ENCODE peak calls at places on chromosomes 3 and 15, in six cellular contexts. One of them, this sample, is unnamed.

GRCh38 chr3:20401253-20401652 is 215.2 kb upstream of the SGO1 start:
- DNase-seq in heart left ventricle: no peak
- DNase-seq in A172: no peak
- DNase-seq in Right ventricle myocardium superior: no peak
- DNase-seq in stimulated activated CD4-positive, alpha-beta T cell treated with anti-CD3 and anti-CD28 coated beads, Interleukin-15, amount 100 ng/mL, for 1 hour: no peak
- DNase-seq in NCI-H1092: no peak
- DNase-seq in this sample: no peak

GRCh38 chr3:173913397-173913796 is 515.9 kb downstream of the NLGN1 start:
- DNase-seq in Right ventricle myocardium superior: peak
- DNase-seq in NCI-H1092: no peak
- DNase-seq in heart left ventricle: peak
- DNase-seq in A172: no peak
- DNase-seq in stimulated activated CD4-positive, alpha-beta T cell treated with anti-CD3 and anti-CD28 coated beads, Interleukin-15, amount 100 ng/mL, for 1 hour: no peak
- DNase-seq in this sample: no peak

GRCh38 chr15:74664028-74664616 is 31.7 kb downstream of the EDC3 start:
- DNase-seq in NCI-H1092: no peak
- DNase-seq in stimulated activated CD4-positive, alpha-beta T cell treated with anti-CD3 and anti-CD28 coated beads, Interleukin-15, amount 100 ng/mL, for 1 hour: no peak
- DNase-seq in heart left ventricle: peak
- DNase-seq in A172: no peak
- DNase-seq in Right ventricle myocardium superior: peak
- DNase-seq in this sample: no peak

GRCh38 chr3:33218072-33218445 is 551 bp downstream of the SUSD5 start:
- DNase-seq in A172: peak
- DNase-seq in heart left ventricle: no peak
- DNase-seq in Right ventricle myocardium superior: no peak
- DNase-seq in stimulated activated CD4-positive, alpha-beta T cell treated with anti-CD3 and anti-CD28 coated beads, Interleukin-15, amount 100 ng/mL, for 1 hour: no peak
- DNase-seq in NCI-H1092: no peak
- DNase-seq in this sample: no peak

GRCh38 chr15:29396176-29396811 is 126.7 kb upstream of the NSMCE3 start:
- DNase-seq in stimulated activated CD4-positive, alpha-beta T cell treated with anti-CD3 and anti-CD28 coated beads, Interleukin-15, amount 100 ng/mL, for 1 hour: no peak
- DNase-seq in Right ventricle myocardium superior: no peak
- DNase-seq in heart left ventricle: no peak
- DNase-seq in A172: no peak
- DNase-seq in NCI-H1092: no peak
- DNase-seq in this sample: no peak

GRCh38 chr3:184946922-184947321 is 135.0 kb downstream of the VPS8 start:
- DNase-seq in stimulated activated CD4-positive, alpha-beta T cell treated with anti-CD3 and anti-CD28 coated beads, Interleukin-15, amount 100 ng/mL, for 1 hour: no peak
- DNase-seq in heart left ventricle: no peak
- DNase-seq in NCI-H1092: no peak
- DNase-seq in Right ventricle myocardium superior: no peak
- DNase-seq in A172: no peak
- DNase-seq in this sample: no peak

GRCh38 chr3:62577153-62577552 is 203.8 kb upstream of the FEZF2 start:
- DNase-seq in NCI-H1092: no peak
- DNase-seq in Right ventricle myocardium superior: no peak
- DNase-seq in stimulated activated CD4-positive, alpha-beta T cell treated with anti-CD3 and anti-CD28 coated beads, Interleukin-15, amount 100 ng/mL, for 1 hour: no peak
- DNase-seq in A172: no peak
- DNase-seq in heart left ventricle: no peak
- DNase-seq in this sample: no peak

GRCh38 chr3:169769287-169770181 is at the start of gene ACTRT3:
- DNase-seq in NCI-H1092: peak
- DNase-seq in Right ventricle myocardium superior: peak
- DNase-seq in heart left ventricle: peak
- DNase-seq in stimulated activated CD4-positive, alpha-beta T cell treated with anti-CD3 and anti-CD28 coated beads, Interleukin-15, amount 100 ng/mL, for 1 hour: peak
- DNase-seq in A172: no peak
- DNase-seq in this sample: peak

GRCh38 chr15:71752604-71753289 is 57.6 kb upstream of the NR2E3 start:
- DNase-seq in A172: peak
- DNase-seq in NCI-H1092: no peak
- DNase-seq in heart left ventricle: no peak
- DNase-seq in stimulated activated CD4-positive, alpha-beta T cell treated with anti-CD3 and anti-CD28 coated beads, Interleukin-15, amount 100 ng/mL, for 1 hour: no peak
- DNase-seq in Right ventricle myocardium superior: no peak
- DNase-seq in this sample: no peak

GRCh38 chr3:41519746-41520145 is 320.4 kb downstream of the CTNNB1 start:
- DNase-seq in heart left ventricle: no peak
- DNase-seq in stimulated activated CD4-positive, alpha-beta T cell treated with anti-CD3 and anti-CD28 coated beads, Interleukin-15, amount 100 ng/mL, for 1 hour: no peak
- DNase-seq in NCI-H1092: no peak
- DNase-seq in Right ventricle myocardium superior: no peak
- DNase-seq in A172: no peak
- DNase-seq in this sample: no peak

GRCh38 chr15:29071193-29071906 is 185.6 kb downstream of the APBA2 start:
- DNase-seq in heart left ventricle: no peak
- DNase-seq in NCI-H1092: no peak
- DNase-seq in stimulated activated CD4-positive, alpha-beta T cell treated with anti-CD3 and anti-CD28 coated beads, Interleukin-15, amount 100 ng/mL, for 1 hour: no peak
- DNase-seq in Right ventricle myocardium superior: no peak
- DNase-seq in A172: no peak
- DNase-seq in this sample: peak

GRCh38 chr15:68807249-68807648 is 13.4 kb downstream of the ANP32A start:
- DNase-seq in Right ventricle myocardium superior: no peak
- DNase-seq in A172: no peak
- DNase-seq in heart left ventricle: no peak
- DNase-seq in NCI-H1092: no peak
- DNase-seq in stimulated activated CD4-positive, alpha-beta T cell treated with anti-CD3 and anti-CD28 coated beads, Interleukin-15, amount 100 ng/mL, for 1 hour: no peak
- DNase-seq in this sample: no peak

GRCh38 chr3:62168356-62168755 is 205.0 kb downstream of the FEZF2 start:
- DNase-seq in Right ventricle myocardium superior: no peak
- DNase-seq in NCI-H1092: no peak
- DNase-seq in stimulated activated CD4-positive, alpha-beta T cell treated with anti-CD3 and anti-CD28 coated beads, Interleukin-15, amount 100 ng/mL, for 1 hour: no peak
- DNase-seq in A172: no peak
- DNase-seq in heart left ventricle: no peak
- DNase-seq in this sample: no peak

GRCh38 chr3:194777729-194778128 is 92.0 kb downstream of the FAM43A start:
- DNase-seq in stimulated activated CD4-positive, alpha-beta T cell treated with anti-CD3 and anti-CD28 coated beads, Interleukin-15, amount 100 ng/mL, for 1 hour: no peak
- DNase-seq in Right ventricle myocardium superior: no peak
- DNase-seq in heart left ventricle: no peak
- DNase-seq in A172: no peak
- DNase-seq in NCI-H1092: no peak
- DNase-seq in this sample: no peak

GRCh38 chr3:169546368-169546767 is 117.1 kb downstream of the MECOM start:
- DNase-seq in heart left ventricle: no peak
- DNase-seq in A172: no peak
- DNase-seq in Right ventricle myocardium superior: no peak
- DNase-seq in stimulated activated CD4-positive, alpha-beta T cell treated with anti-CD3 and anti-CD28 coated beads, Interleukin-15, amount 100 ng/mL, for 1 hour: no peak
- DNase-seq in NCI-H1092: no peak
- DNase-seq in this sample: no peak

GRCh38 chr3:50661321-50661837 is 13.3 kb upstream of the DOCK3 start:
- DNase-seq in heart left ventricle: no peak
- DNase-seq in A172: no peak
- DNase-seq in NCI-H1092: no peak
- DNase-seq in stimulated activated CD4-positive, alpha-beta T cell treated with anti-CD3 and anti-CD28 coated beads, Interleukin-15, amount 100 ng/mL, for 1 hour: no peak
- DNase-seq in Right ventricle myocardium superior: no peak
- DNase-seq in this sample: no peak

GRCh38 chr3:145015243-145015642 is 1043.6 kb downstream of the DIPK2A start:
- DNase-seq in heart left ventricle: no peak
- DNase-seq in Right ventricle myocardium superior: no peak
- DNase-seq in NCI-H1092: no peak
- DNase-seq in A172: peak
- DNase-seq in stimulated activated CD4-positive, alpha-beta T cell treated with anti-CD3 and anti-CD28 coated beads, Interleukin-15, amount 100 ng/mL, for 1 hour: no peak
- DNase-seq in this sample: no peak

GRCh38 chr3:179093807-179094206 is 22.2 kb upstream of the ZMAT3 start:
- DNase-seq in heart left ventricle: no peak
- DNase-seq in A172: peak
- DNase-seq in NCI-H1092: no peak
- DNase-seq in stimulated activated CD4-positive, alpha-beta T cell treated with anti-CD3 and anti-CD28 coated beads, Interleukin-15, amount 100 ng/mL, for 1 hour: no peak
- DNase-seq in Right ventricle myocardium superior: no peak
- DNase-seq in this sample: no peak

GRCh38 chr15:99450896-99451358 is 114.9 kb upstream of the MEF2A start:
- DNase-seq in heart left ventricle: peak
- DNase-seq in A172: no peak
- DNase-seq in NCI-H1092: no peak
- DNase-seq in stimulated activated CD4-positive, alpha-beta T cell treated with anti-CD3 and anti-CD28 coated beads, Interleukin-15, amount 100 ng/mL, for 1 hour: peak
- DNase-seq in Right ventricle myocardium superior: peak
- DNase-seq in this sample: no peak

GRCh38 chr3:64151335-64151871 is 73.9 kb downstream of the PRICKLE2 start:
- DNase-seq in Right ventricle myocardium superior: no peak
- DNase-seq in NCI-H1092: no peak
- DNase-seq in heart left ventricle: no peak
- DNase-seq in stimulated activated CD4-positive, alpha-beta T cell treated with anti-CD3 and anti-CD28 coated beads, Interleukin-15, amount 100 ng/mL, for 1 hour: no peak
- DNase-seq in A172: no peak
- DNase-seq in this sample: no peak

GRCh38 chr15:70524470-70524869 is 238.9 kb downstream of the UACA start:
- DNase-seq in NCI-H1092: no peak
- DNase-seq in Right ventricle myocardium superior: no peak
- DNase-seq in heart left ventricle: no peak
- DNase-seq in A172: no peak
- DNase-seq in stimulated activated CD4-positive, alpha-beta T cell treated with anti-CD3 and anti-CD28 coated beads, Interleukin-15, amount 100 ng/mL, for 1 hour: no peak
- DNase-seq in this sample: peak

GRCh38 chr15:99614749-99615288 is 49.0 kb downstream of the MEF2A start:
- DNase-seq in heart left ventricle: no peak
- DNase-seq in NCI-H1092: no peak
- DNase-seq in Right ventricle myocardium superior: no peak
- DNase-seq in A172: no peak
- DNase-seq in stimulated activated CD4-positive, alpha-beta T cell treated with anti-CD3 and anti-CD28 coated beads, Interleukin-15, amount 100 ng/mL, for 1 hour: no peak
- DNase-seq in this sample: no peak

GRCh38 chr15:65434201-65434600 is 11.5 kb upstream of the IGDCC4 start:
- DNase-seq in Right ventricle myocardium superior: peak
- DNase-seq in NCI-H1092: no peak
- DNase-seq in stimulated activated CD4-positive, alpha-beta T cell treated with anti-CD3 and anti-CD28 coated beads, Interleukin-15, amount 100 ng/mL, for 1 hour: no peak
- DNase-seq in A172: no peak
- DNase-seq in heart left ventricle: no peak
- DNase-seq in this sample: no peak

GRCh38 chr15:66859688-66860253 is 157.7 kb downstream of the SMAD6 start:
- DNase-seq in stimulated activated CD4-positive, alpha-beta T cell treated with anti-CD3 and anti-CD28 coated beads, Interleukin-15, amount 100 ng/mL, for 1 hour: no peak
- DNase-seq in Right ventricle myocardium superior: no peak
- DNase-seq in NCI-H1092: no peak
- DNase-seq in A172: no peak
- DNase-seq in heart left ventricle: no peak
- DNase-seq in this sample: peak

GRCh38 chr15:59792359-59792758 is 103.2 kb upstream of the BNIP2 start:
- DNase-seq in stimulated activated CD4-positive, alpha-beta T cell treated with anti-CD3 and anti-CD28 coated beads, Interleukin-15, amount 100 ng/mL, for 1 hour: no peak
- DNase-seq in NCI-H1092: no peak
- DNase-seq in heart left ventricle: no peak
- DNase-seq in A172: no peak
- DNase-seq in Right ventricle myocardium superior: no peak
- DNase-seq in this sample: no peak

This sample was measured in spleen.